ENCODE peak calls at places on chromosome 1, in eight cellular contexts. J, T, K, Z, V, H, L and I are unnamed samples. For H3K27me3, the result is how much of the 10 kb centered on the place peaks cover.

GRCh38 chr1:189787201-189787600 is 690.5 kb downstream of the BRINP3 start:
- DNase-seq in J (no peak), T (no peak), Z (no peak), V (no peak), K (no peak), L (peak), H (peak), I (no peak)

GRCh38 chr1:240820816-240821215 is 208.9 kb upstream of the GREM2 start:
- DNase-seq in J (no peak), K (no peak), H (no peak), L (no peak), T (no peak), V (no peak), Z (no peak), I (no peak)

GRCh38 chr1:65558215-65558614 is 137.7 kb downstream of the LEPR start:
- DNase-seq in Z (no peak), H (no peak), T (no peak), K (no peak), V (no peak), J (no peak), L (no peak), I (peak)

GRCh38 chr1:36156329-36157114 is 562 bp downstream of the MAP7D1 start:
- DNase-seq in Z (peak), T (no peak), V (peak), K (peak), L (peak), H (peak), J (peak), I (no peak)

GRCh38 chr1:213572939-213573647 is 414.7 kb upstream of the PROX1 start:
- DNase-seq in V (no peak), K (no peak), T (no peak), H (peak), J (no peak), L (no peak), Z (no peak), I (no peak)

GRCh38 chr1:116466810-116467557 is 93.9 kb downstream of the ATP1A1 start:
- DNase-seq in H (no peak), L (no peak), T (no peak), Z (no peak), J (no peak), V (no peak), K (no peak), I (peak)

GRCh38 chr1:1929639-1930545 is 10.8 kb upstream of the TMEM52 start:
- DNase-seq in Z (peak), T (no peak), K (no peak), J (peak), L (no peak), V (peak), H (no peak), I (no peak)

GRCh38 chr1:35845766-35846165 is 37.2 kb upstream of the AGO1 start:
- DNase-seq in T (no peak), Z (no peak), L (no peak), K (no peak), V (peak), J (no peak), H (no peak), I (no peak)

GRCh38 chr1:9643351-9644256 is 7.9 kb upstream of the PIK3CD start:
- DNase-seq in H (peak), Z (no peak), V (no peak), K (peak), J (no peak), T (no peak), L (no peak), I (no peak)

GRCh38 chr1:6445062-6445763 is 20.6 kb downstream of the ESPN start:
- DNase-seq in J (no peak), L (peak), V (no peak), K (peak), T (no peak), Z (peak), H (peak), I (no peak)

GRCh38 chr1:54885863-54886723 is 902 bp downstream of the DHCR24 start:
- DNase-seq in T (no peak), Z (no peak), V (no peak), H (peak), K (no peak), J (no peak), L (no peak), I (peak)

GRCh38 chr1:17892225-17892624 is 137.1 kb downstream of the ACTL8 start:
- DNase-seq in J (no peak), T (no peak), Z (no peak), K (no peak), V (peak), L (no peak), H (peak), I (no peak)

GRCh38 chr1:157287462-157287861 is 149.3 kb upstream of the ETV3 start:
- DNase-seq in L (no peak), K (no peak), T (no peak), Z (no peak), J (no peak), V (no peak), H (no peak), I (no peak)

GRCh38 chr1:155166373-155167165 is 6.5 kb downstream of the KRTCAP2 start:
- DNase-seq in T (no peak), V (peak), K (peak), L (peak), Z (peak), J (peak), H (peak), I (no peak)

GRCh38 chr1:98405581-98406059 is 255.9 kb upstream of the SNX7 start:
- DNase-seq in K (no peak), J (no peak), V (no peak), H (no peak), T (no peak), Z (no peak), L (no peak), I (no peak)

GRCh38 chr1:204319462-204319861 is 40.3 kb downstream of the PLEKHA6 start:
- DNase-seq in J (no peak), L (peak), V (no peak), Z (no peak), K (no peak), T (peak), H (no peak), I (peak)

GRCh38 chr1:170503691-170504090 is 28.3 kb upstream of the GORAB start:
- DNase-seq in L (no peak), J (no peak), T (no peak), K (no peak), Z (no peak), H (no peak), V (no peak), I (peak)

GRCh38 chr1:203051841-203052324 is 25.6 kb downstream of the PPFIA4 start:
- DNase-seq in V (no peak), H (no peak), J (no peak), L (no peak), Z (peak), T (no peak), K (no peak), I (no peak)

GRCh38 chr1:151510957-151511635 is at the start of gene CGN:
- DNase-seq in T (no peak), Z (peak), J (peak), H (peak), K (peak), L (peak), V (peak), I (peak)

GRCh38 chr1:247857069-247857985 is at the start of gene TRIM58:
- DNase-seq in V (no peak), T (no peak), L (no peak), H (no peak), Z (no peak), K (peak), J (peak), I (no peak)
- H3K27me3 ChIP-seq in V (under half), T (under half), L (under half), H (under half), Z (under half), K (under half), J (under half), I (under half)

DNA sequence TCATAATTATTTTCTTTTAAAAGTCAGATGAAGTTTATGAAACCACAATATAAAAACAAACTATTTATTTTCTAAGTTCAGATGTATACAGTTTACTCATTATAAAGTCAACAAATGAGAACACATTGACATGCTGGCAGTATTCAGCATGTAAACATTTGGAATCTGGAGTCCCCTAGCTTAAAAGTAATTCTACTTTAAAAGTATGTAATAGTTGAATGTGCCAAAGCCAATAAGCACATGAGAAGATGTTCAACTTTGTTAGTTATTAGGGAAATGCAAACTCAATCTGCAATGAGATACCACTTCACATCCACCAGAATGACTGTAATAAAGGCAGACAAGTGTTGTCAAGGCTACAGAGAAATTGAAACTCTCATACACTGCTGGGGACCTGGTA is 96.6 kb downstream of the RYR2 start:
- DNase-seq in L (no peak), J (no peak), H (no peak), T (no peak), Z (no peak), K (no peak), V (no peak), I (no peak)
- TF ChIP-seq CTCF in L (no peak), J (no peak), H (no peak), T (no peak), Z (no peak), K (no peak), V (no peak), I (no peak)

DNA sequence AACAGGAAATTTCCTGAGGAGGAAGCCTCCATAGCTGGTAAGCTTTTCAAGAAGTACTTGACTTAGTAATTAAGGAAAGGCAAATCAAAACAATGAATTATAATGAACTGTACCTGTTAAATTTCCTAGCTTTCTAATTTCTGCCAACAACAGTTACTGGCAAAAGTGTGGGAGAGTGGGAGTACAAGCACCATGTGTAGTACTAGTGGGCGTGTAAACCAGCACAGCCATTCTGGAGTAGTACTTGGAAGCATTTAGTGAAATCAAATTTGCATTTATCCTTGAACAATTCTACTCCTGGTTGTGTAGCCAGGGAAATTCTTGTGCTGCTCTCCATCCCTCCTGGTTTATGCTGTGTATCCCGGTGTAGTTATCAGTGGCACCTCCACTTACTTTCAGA is 190.8 kb downstream of the PRDM2 start:
- DNase-seq in Z (no peak), V (no peak), K (no peak), J (no peak), T (no peak), H (no peak), L (no peak), I (no peak)
- H3K27me3 ChIP-seq in Z (under half), V (under half), K (under half), J (under half), T (under half), H (under half), L (under half), I (under half)

GRCh38 chr1:178093958-178094751 is at the start of gene RASAL2:
- DNase-seq in L (peak), J (peak), H (peak), Z (peak), T (no peak), K (peak), V (peak), I (no peak)
- TF ChIP-seq CTCF in L (peak), J (peak), H (peak), Z (no peak), T (no peak), K (no peak), V (no peak), I (peak)